ENCODE peak calls at places on chromosomes 3 and 15, in six cellular contexts. T is HTR-8/SVneo; Q is memory B cell; Z is NCI-H524; J is HEK293T; F is stimulated activated CD4-positive, alpha-beta T cell treated with anti-CD3 and anti-CD28 coated beads, Interleukin-2, amount 100 ng/mL, for 48 hours. Y is an unnamed sample.

GRCh38 chr15:64686130-64686735 is 89.2 kb downstream of the RBPMS2 start:
- DNase-seq in T (peak; percentile 53), Q (peak; percentile 24), Z (peak; percentile 52), J (peak; percentile 37), F (no peak), Y (peak; percentile 30)

GRCh38 chr3:140186421-140186920 is 251.5 kb downstream of the CLSTN2 start:
- DNase-seq in T (no peak), Q (no peak), Z (peak; percentile 88), J (no peak), F (no peak), Y (no peak)

GRCh38 chr15:25136119-25136518 is 181.3 kb downstream of the SNRPN start:
- DNase-seq in T (no peak), Q (no peak), Z (peak; percentile 49), J (no peak), F (no peak), Y (peak; percentile 38)

GRCh38 chr3:30353711-30354467 is 252.5 kb upstream of the TGFBR2 start:
- DNase-seq in T (no peak), Q (no peak), Z (peak; percentile 13), J (no peak), F (peak; percentile 16), Y (no peak)

GRCh38 chr3:179071569-179072397 is at the start of gene ZMAT3:
- DNase-seq in T (peak; percentile 87), Q (peak; percentile 76), Z (peak; percentile 75), J (peak; percentile 76), F (peak; percentile 75), Y (peak; percentile 83)

GRCh38 chr3:40588406-40588805 is 63.6 kb downstream of the ZNF621 start:
- DNase-seq in T (no peak), Q (no peak), Z (peak; percentile 33), J (no peak), F (no peak), Y (peak; percentile 20)

GRCh38 chr3:100265016-100265415 is 4.2 kb downstream of the TBC1D23 start:
- DNase-seq in T (no peak), Q (no peak), Z (no peak), J (no peak), F (no peak), Y (no peak)

GRCh38 chr15:78204351-78205309 is 29.7 kb downstream of the ACSBG1 start:
- DNase-seq in T (no peak), Q (peak; percentile 7), Z (peak; percentile 26), J (no peak), F (no peak), Y (no peak)

GRCh38 chr3:17055374-17056276 is 170.9 kb downstream of the PLCL2 start:
- DNase-seq in T (no peak), Q (no peak), Z (peak; percentile 15), J (no peak), F (no peak), Y (no peak)

GRCh38 chr3:156677120-156677479 is 2.7 kb downstream of the TIPARP start:
- DNase-seq in T (no peak), Q (no peak), Z (no peak), J (no peak), F (no peak), Y (no peak)

GRCh38 chr3:171679011-171679492 is 131.2 kb downstream of the PLD1 start:
- DNase-seq in T (no peak), Q (no peak), Z (no peak), J (no peak), F (no peak), Y (no peak)

GRCh38 chr3:15205934-15206661 is at the start of gene CAPN7:
- DNase-seq in T (peak; percentile 88), Q (peak; percentile 91), Z (no peak), J (peak; percentile 93), F (peak; percentile 94), Y (peak; percentile 95)

GRCh38 chr3:116165190-116165589 is 280.1 kb downstream of the LSAMP start:
- DNase-seq in T (no peak), Q (no peak), Z (no peak), J (no peak), F (no peak), Y (no peak)

GRCh38 chr3:178761461-178761860 is 225.2 kb downstream of the KCNMB2 start:
- DNase-seq in T (no peak), Q (no peak), Z (no peak), J (no peak), F (no peak), Y (no peak)

GRCh38 chr3:24315991-24316390 is 178.7 kb downstream of the THRB start:
- DNase-seq in T (no peak), Q (no peak), Z (no peak), J (no peak), F (no peak), Y (no peak)

GRCh38 chr15:97522362-97522761 is 438.1 kb upstream of the ARRDC4 start:
- DNase-seq in T (no peak), Q (no peak), Z (no peak), J (no peak), F (no peak), Y (no peak)

GRCh38 chr3:76702676-76703075 is 337.2 kb upstream of the ROBO2 start:
- DNase-seq in T (no peak), Q (no peak), Z (no peak), J (no peak), F (no peak), Y (no peak)

GRCh38 chr3:186682734-186683133 is 16.9 kb downstream of the HRG start:
- DNase-seq in T (no peak), Q (no peak), Z (no peak), J (no peak), F (no peak), Y (no peak)

GRCh38 chr3:194537732-194538247 is 51.0 kb upstream of the ATP13A3 start:
- DNase-seq in T (peak; percentile 78), Q (no peak), Z (no peak), J (no peak), F (no peak), Y (no peak)

GRCh38 chr3:122199552-122199951 is 16.1 kb downstream of the CASR start:
- DNase-seq in T (no peak), Q (no peak), Z (no peak), J (no peak), F (no peak), Y (no peak)

GRCh38 chr3:5210926-5211325 is 23.4 kb downstream of the EDEM1 start:
- DNase-seq in T (no peak), Q (no peak), Z (no peak), J (no peak), F (no peak), Y (no peak)

GRCh38 chr15:100101389-100102089 is 240.2 kb downstream of the ADAMTS17 start:
- DNase-seq in T (no peak), Q (no peak), Z (no peak), J (no peak), F (no peak), Y (no peak)

GRCh38 chr3:154829979-154830378 is 250.1 kb upstream of the MME start:
- DNase-seq in T (no peak), Q (no peak), Z (no peak), J (no peak), F (no peak), Y (no peak)

GRCh38 chr3:13285007-13285567 is 135.0 kb downstream of the NUP210 start:
- DNase-seq in T (no peak), Q (no peak), Z (no peak), J (no peak), F (no peak), Y (no peak)

GRCh38 chr3:66395635-66396034 is 105.2 kb downstream of the LRIG1 start:
- DNase-seq in T (no peak), Q (no peak), Z (no peak), J (no peak), F (no peak), Y (no peak)

GRCh38 chr15:101176625-101177024 is 75.2 kb downstream of the CHSY1 start:
- DNase-seq in T (no peak), Q (no peak), Z (no peak), J (no peak), F (no peak), Y (no peak)

GRCh38 chr3:148534089-148534988 is 163.4 kb upstream of the AGTR1 start:
- DNase-seq in T (no peak), Q (no peak), Z (no peak), J (no peak), F (no peak), Y (no peak)

GRCh38 chr15:85976986-85977385 is 102.7 kb upstream of the AGBL1 start:
- DNase-seq in T (peak; percentile 7), Q (no peak), Z (no peak), J (no peak), F (no peak), Y (no peak)

GRCh38 chr3:77091809-77092208 is 51.9 kb downstream of the ROBO2 start:
- DNase-seq in T (no peak), Q (no peak), Z (no peak), J (no peak), F (no peak), Y (no peak)

GRCh38 chr3:143934791-143935190 is 36.8 kb upstream of the DIPK2A start:
- DNase-seq in T (no peak), Q (no peak), Z (no peak), J (no peak), F (no peak), Y (no peak)

GRCh38 chr3:30656624-30657141 is 50.3 kb downstream of the TGFBR2 start:
- DNase-seq in T (no peak), Q (no peak), Z (no peak), J (no peak), F (no peak), Y (no peak)

GRCh38 chr3:82080261-82080660 is 318.8 kb upstream of the GBE1 start:
- DNase-seq in T (no peak), Q (no peak), Z (no peak), J (no peak), F (no peak), Y (no peak)

GRCh38 chr3:1092771-1093170 is at the start of gene CNTN6:
- DNase-seq in T (no peak), Q (no peak), Z (peak; percentile 80), J (no peak), F (no peak), Y (peak; percentile 40)

Y was measured in WERI-Rb-1.